ENCODE peak calls at places on chromosomes 2 and 18, in four cellular contexts. One of them, this sample, is unnamed.

GRCh38 chr2:28274911-28275685 is 117.6 kb upstream of the FOSL2 start:
- DNase-seq in fibroblast of villous mesenchyme: peak
- DNase-seq in lower leg skin: peak
- DNase-seq in cardiac muscle cell: no peak
- DNase-seq in this sample: no peak

GRCh38 chr2:172119089-172119488 is 16.4 kb upstream of the DLX2 start:
- DNase-seq in fibroblast of villous mesenchyme: peak
- DNase-seq in cardiac muscle cell: no peak
- DNase-seq in lower leg skin: no peak
- DNase-seq in this sample: no peak

GRCh38 chr2:143852748-143853147 is 667.2 kb downstream of the ZEB2 start:
- DNase-seq in fibroblast of villous mesenchyme: no peak
- DNase-seq in lower leg skin: no peak
- DNase-seq in cardiac muscle cell: peak
- DNase-seq in this sample: no peak

GRCh38 chr2:25697559-25698341 is 24.4 kb upstream of the DTNB start:
- DNase-seq in fibroblast of villous mesenchyme: no peak
- DNase-seq in cardiac muscle cell: peak
- DNase-seq in lower leg skin: no peak
- DNase-seq in this sample: no peak

GRCh38 chr2:100868083-100868482 is 48.1 kb downstream of the NPAS2 start:
- DNase-seq in fibroblast of villous mesenchyme: no peak
- DNase-seq in lower leg skin: no peak
- DNase-seq in cardiac muscle cell: no peak
- DNase-seq in this sample: no peak

GRCh38 chr2:190835303-190835930 is 45.2 kb upstream of the GLS start:
- DNase-seq in lower leg skin: no peak
- DNase-seq in fibroblast of villous mesenchyme: peak
- DNase-seq in cardiac muscle cell: no peak
- DNase-seq in this sample: peak

GRCh38 chr2:56372071-56372656 is 188.4 kb downstream of the CCDC85A start:
- DNase-seq in cardiac muscle cell: no peak
- DNase-seq in lower leg skin: no peak
- DNase-seq in fibroblast of villous mesenchyme: no peak
- DNase-seq in this sample: no peak

GRCh38 chr18:11872479-11873136 is 21.4 kb downstream of the CHMP1B start:
- DNase-seq in lower leg skin: peak
- DNase-seq in fibroblast of villous mesenchyme: no peak
- DNase-seq in cardiac muscle cell: peak
- DNase-seq in this sample: no peak

GRCh38 chr2:197163755-197164753 is 146.5 kb downstream of the ANKRD44 start:
- DNase-seq in cardiac muscle cell: no peak
- DNase-seq in lower leg skin: no peak
- DNase-seq in fibroblast of villous mesenchyme: no peak
- DNase-seq in this sample: no peak

GRCh38 chr2:1739961-1740713 is 4.2 kb downstream of the PXDN start:
- DNase-seq in lower leg skin: peak
- DNase-seq in cardiac muscle cell: no peak
- DNase-seq in fibroblast of villous mesenchyme: peak
- DNase-seq in this sample: peak

GRCh38 chr2:69082430-69082997 is 69.5 kb downstream of the ANTXR1 start:
- DNase-seq in fibroblast of villous mesenchyme: peak
- DNase-seq in cardiac muscle cell: no peak
- DNase-seq in lower leg skin: peak
- DNase-seq in this sample: no peak

GRCh38 chr2:185607943-185608342 is 130.7 kb upstream of the FSIP2 start:
- DNase-seq in lower leg skin: no peak
- DNase-seq in fibroblast of villous mesenchyme: no peak
- DNase-seq in cardiac muscle cell: no peak
- DNase-seq in this sample: no peak

GRCh38 chr2:185610301-185610700 is 128.3 kb upstream of the FSIP2 start:
- DNase-seq in fibroblast of villous mesenchyme: no peak
- DNase-seq in lower leg skin: no peak
- DNase-seq in cardiac muscle cell: no peak
- DNase-seq in this sample: no peak

GRCh38 chr2:185608799-185609198 is 129.8 kb upstream of the FSIP2 start:
- DNase-seq in cardiac muscle cell: no peak
- DNase-seq in lower leg skin: no peak
- DNase-seq in fibroblast of villous mesenchyme: no peak
- DNase-seq in this sample: no peak
- TF ChIP-seq CTCF in cardiac muscle cell: no peak
- TF ChIP-seq CTCF in lower leg skin: no peak
- TF ChIP-seq CTCF in fibroblast of villous mesenchyme: no peak
- TF ChIP-seq CTCF in this sample: no peak

DNA sequence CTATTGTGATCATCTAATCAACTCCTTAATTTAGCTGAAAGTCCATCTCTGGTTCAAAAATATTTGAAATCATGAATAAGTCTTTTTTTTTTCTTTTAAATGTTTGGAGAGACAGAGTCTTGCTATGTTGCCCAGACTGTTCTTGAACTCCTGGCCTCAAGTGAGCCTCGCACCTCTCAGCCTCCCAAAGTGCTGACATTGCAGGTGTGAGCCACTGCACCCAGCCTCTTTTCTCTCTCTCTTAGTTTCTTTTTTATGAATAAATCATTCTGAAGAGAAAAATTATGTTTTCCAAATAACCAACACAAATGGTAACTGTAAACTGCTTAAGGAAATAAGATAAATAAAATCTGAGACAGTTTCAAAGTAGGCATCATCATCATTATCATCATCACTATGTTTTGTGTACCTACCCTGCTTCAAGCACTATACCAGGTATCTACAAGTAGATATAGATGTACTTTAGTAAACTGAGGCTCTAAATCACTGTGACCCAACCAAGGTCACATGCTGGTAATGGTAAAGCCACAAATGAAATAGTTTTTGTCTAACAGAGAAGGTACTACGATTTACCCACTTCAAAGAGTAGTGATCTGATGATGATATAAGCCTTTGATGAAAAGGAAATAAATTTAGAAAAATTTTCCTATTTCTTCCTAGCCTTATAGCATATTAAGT is 5.0 kb upstream of the NBAS start:
- DNase-seq in fibroblast of villous mesenchyme: no peak
- DNase-seq in cardiac muscle cell: no peak
- DNase-seq in lower leg skin: no peak
- DNase-seq in this sample: no peak
- TF ChIP-seq CTCF in fibroblast of villous mesenchyme: no peak
- TF ChIP-seq CTCF in cardiac muscle cell: no peak
- TF ChIP-seq CTCF in lower leg skin: no peak
- TF ChIP-seq CTCF in this sample: no peak

GRCh38 chr18:23208600-23208999 is 73.3 kb downstream of the CABLES1 start:
- DNase-seq in fibroblast of villous mesenchyme: no peak
- DNase-seq in cardiac muscle cell: no peak
- DNase-seq in lower leg skin: no peak
- DNase-seq in this sample: no peak

GRCh38 chr18:23209031-23209430 is 73.7 kb downstream of the CABLES1 start:
- DNase-seq in cardiac muscle cell: no peak
- DNase-seq in lower leg skin: no peak
- DNase-seq in fibroblast of villous mesenchyme: no peak
- DNase-seq in this sample: no peak

GRCh38 chr18:23207994-23208393 is 72.7 kb downstream of the CABLES1 start:
- DNase-seq in lower leg skin: no peak
- DNase-seq in cardiac muscle cell: no peak
- DNase-seq in fibroblast of villous mesenchyme: no peak
- DNase-seq in this sample: no peak

GRCh38 chr18:23205980-23206379 is 70.7 kb downstream of the CABLES1 start:
- DNase-seq in lower leg skin: no peak
- DNase-seq in cardiac muscle cell: no peak
- DNase-seq in fibroblast of villous mesenchyme: no peak
- DNase-seq in this sample: no peak

DNA sequence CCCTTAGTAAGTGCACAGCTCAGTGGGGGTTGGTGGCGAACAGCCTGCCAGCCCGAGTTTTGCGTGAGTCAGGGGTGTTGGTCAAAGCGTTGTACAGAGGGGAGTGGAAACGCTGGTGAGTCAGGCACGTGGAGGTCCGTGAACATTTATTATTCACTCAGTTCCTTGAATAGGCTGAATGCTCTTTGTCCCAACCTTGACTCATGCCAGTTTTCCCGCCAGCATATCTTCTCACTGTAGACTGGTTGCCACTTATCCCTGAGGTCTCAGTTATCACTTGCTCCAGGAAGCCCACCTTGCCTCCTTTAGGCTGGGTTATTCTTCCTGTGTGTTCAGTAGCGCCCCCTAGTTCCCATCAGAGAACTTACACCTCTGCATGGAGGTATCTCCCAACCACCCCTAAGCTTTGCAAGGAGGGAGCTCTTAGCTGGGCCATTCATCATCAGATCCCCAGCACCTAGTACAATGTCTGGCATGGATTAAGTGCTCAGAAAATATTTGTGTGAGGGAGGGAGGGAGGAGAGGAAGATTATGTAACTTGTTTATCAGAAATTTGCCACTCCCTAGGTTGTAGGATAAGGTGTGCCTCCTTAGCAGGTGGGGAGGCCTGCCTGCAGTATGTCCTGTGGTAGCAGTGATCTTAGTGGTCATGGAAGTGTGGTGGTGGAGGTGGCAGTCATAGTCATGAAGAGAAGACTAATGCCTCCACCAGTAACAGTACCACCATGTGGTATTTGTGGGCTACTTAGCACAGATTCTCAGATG is 72.1 kb downstream of the CABLES1 start:
- DNase-seq in cardiac muscle cell: no peak
- DNase-seq in fibroblast of villous mesenchyme: no peak
- DNase-seq in lower leg skin: no peak
- DNase-seq in this sample: no peak
- TF ChIP-seq CTCF in cardiac muscle cell: peak
- TF ChIP-seq CTCF in fibroblast of villous mesenchyme: peak
- TF ChIP-seq CTCF in lower leg skin: no peak
- TF ChIP-seq CTCF in this sample: no peak

DNA sequence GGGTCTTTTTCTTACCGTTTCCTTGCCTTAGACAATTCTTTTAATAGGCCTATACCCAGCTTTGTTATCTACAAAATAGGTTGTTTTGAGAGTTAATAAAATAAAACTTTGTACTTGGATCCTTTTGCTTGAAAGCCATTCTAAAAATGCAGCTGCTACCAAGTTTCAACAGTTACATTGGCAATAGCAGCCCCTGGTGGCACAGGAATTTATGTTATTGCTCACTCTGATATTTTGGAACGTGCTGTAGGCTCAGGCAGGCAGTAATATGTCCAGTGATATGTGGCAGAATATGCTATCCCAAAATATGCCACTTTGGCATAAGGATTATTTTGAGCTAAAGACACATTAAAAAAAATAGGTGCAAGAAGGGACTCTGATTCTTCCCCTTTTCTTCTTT is 6.7 kb upstream of the COMMD1 start:
- DNase-seq in cardiac muscle cell: peak
- DNase-seq in fibroblast of villous mesenchyme: peak
- DNase-seq in lower leg skin: no peak
- DNase-seq in this sample: no peak
- TF ChIP-seq CTCF in cardiac muscle cell: peak
- TF ChIP-seq CTCF in fibroblast of villous mesenchyme: peak
- TF ChIP-seq CTCF in lower leg skin: no peak
- TF ChIP-seq CTCF in this sample: no peak

GRCh38 chr18:7032537-7032936 is 85.1 kb downstream of the LAMA1 start:
- DNase-seq in cardiac muscle cell: no peak
- DNase-seq in fibroblast of villous mesenchyme: no peak
- DNase-seq in lower leg skin: no peak
- DNase-seq in this sample: no peak

GRCh38 chr18:7035807-7036206 is 81.8 kb downstream of the LAMA1 start:
- DNase-seq in lower leg skin: peak
- DNase-seq in cardiac muscle cell: no peak
- DNase-seq in fibroblast of villous mesenchyme: no peak
- DNase-seq in this sample: no peak

GRCh38 chr18:7037470-7037869 is 80.1 kb downstream of the LAMA1 start:
- DNase-seq in lower leg skin: peak
- DNase-seq in cardiac muscle cell: no peak
- DNase-seq in fibroblast of villous mesenchyme: no peak
- DNase-seq in this sample: no peak

GRCh38 chr18:7034924-7035323 is 82.7 kb downstream of the LAMA1 start:
- DNase-seq in lower leg skin: peak
- DNase-seq in cardiac muscle cell: no peak
- DNase-seq in fibroblast of villous mesenchyme: no peak
- DNase-seq in this sample: no peak

DNA sequence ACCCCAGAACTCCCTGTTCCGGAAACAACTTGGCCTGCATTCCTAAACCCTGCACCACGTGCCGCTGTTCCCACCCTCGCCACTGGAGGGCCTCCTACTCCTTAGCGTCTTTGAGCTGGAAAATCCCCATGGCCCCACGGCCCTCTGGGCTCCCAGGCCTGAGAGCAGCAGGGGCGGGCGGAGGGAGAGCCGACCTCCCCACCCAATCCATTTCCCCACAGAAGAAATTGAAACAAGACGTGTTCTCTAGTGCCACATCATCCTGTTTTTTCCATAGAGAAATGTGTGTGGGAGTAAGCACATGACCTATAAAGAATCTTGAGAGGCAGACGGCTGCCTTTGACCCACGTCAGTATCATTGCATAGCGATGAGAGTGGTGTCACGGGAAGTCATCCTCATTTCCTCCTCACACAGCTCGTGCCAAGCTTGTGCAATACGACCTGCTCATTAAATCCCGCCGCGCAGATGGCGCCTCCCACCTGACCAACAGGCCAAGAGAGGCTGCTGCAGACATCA is 79.2 kb downstream of the LAMA1 start:
- DNase-seq in lower leg skin: peak
- DNase-seq in fibroblast of villous mesenchyme: peak
- DNase-seq in cardiac muscle cell: peak
- DNase-seq in this sample: peak
- TF ChIP-seq CTCF in lower leg skin: no peak
- TF ChIP-seq CTCF in fibroblast of villous mesenchyme: peak
- TF ChIP-seq CTCF in cardiac muscle cell: peak
- TF ChIP-seq CTCF in this sample: no peak

GRCh38 chr2:120686511-120687168 is 49.0 kb upstream of the GLI2 start:
- DNase-seq in cardiac muscle cell: no peak
- DNase-seq in fibroblast of villous mesenchyme: no peak
- DNase-seq in lower leg skin: no peak
- DNase-seq in this sample: no peak
- TF ChIP-seq CTCF in cardiac muscle cell: peak
- TF ChIP-seq CTCF in fibroblast of villous mesenchyme: peak
- TF ChIP-seq CTCF in lower leg skin: no peak
- TF ChIP-seq CTCF in this sample: no peak

DNA sequence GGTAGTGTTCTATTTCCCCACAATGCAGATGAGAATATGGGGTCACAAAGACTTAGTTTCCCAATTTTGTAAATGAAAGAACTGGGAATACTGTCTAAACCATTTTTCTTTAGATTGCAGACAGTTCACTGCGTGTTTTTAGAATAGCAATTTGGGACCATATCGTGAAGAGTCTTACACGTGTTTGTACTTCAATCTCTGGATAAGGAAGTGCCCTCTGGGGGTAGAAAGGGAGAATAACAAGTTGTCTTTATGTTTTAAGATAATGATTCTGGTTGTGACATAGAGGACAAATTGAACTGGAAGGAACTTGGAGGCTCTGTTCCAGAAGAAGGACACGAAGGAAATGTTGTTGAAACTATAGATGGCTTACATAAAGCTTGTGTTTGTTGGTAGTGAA is 457.7 kb downstream of the CBLN2 start:
- DNase-seq in lower leg skin: no peak
- DNase-seq in fibroblast of villous mesenchyme: peak
- DNase-seq in cardiac muscle cell: peak
- DNase-seq in this sample: no peak
- TF ChIP-seq CTCF in lower leg skin: no peak
- TF ChIP-seq CTCF in fibroblast of villous mesenchyme: no peak
- TF ChIP-seq CTCF in cardiac muscle cell: peak
- TF ChIP-seq CTCF in this sample: no peak

GRCh38 chr2:238974510-238975166 is 126.8 kb downstream of the TWIST2 start:
- DNase-seq in fibroblast of villous mesenchyme: peak
- DNase-seq in cardiac muscle cell: no peak
- DNase-seq in lower leg skin: peak
- DNase-seq in this sample: no peak
- TF ChIP-seq CTCF in fibroblast of villous mesenchyme: peak
- TF ChIP-seq CTCF in cardiac muscle cell: peak
- TF ChIP-seq CTCF in lower leg skin: no peak
- TF ChIP-seq CTCF in this sample: no peak